ENCODE peak calls at places on chromosomes 7 and 10, in eight cellular contexts. One of them, this sample, is unnamed.

GRCh38 chr10:110356628-110357245 is 52.0 kb upstream of the SMNDC1 start:
- DNase-seq in NCI-H1105: no peak
- DNase-seq in HuH-7.5: no peak
- DNase-seq in left colon: peak; percentile 70
- DNase-seq in glomerular endothelial cell: no peak
- DNase-seq in stimulated activated CD4-positive, alpha-beta T cell treated with anti-CD3 and anti-CD28 coated beads, Interleukin-4, amount 100 ng/mL, for 1 hour: peak; percentile 65
- DNase-seq in activated T-cell treated with anti-CD3 and anti-CD28 coated beads, Interleukin-2, amount 50 U/mL, for 24 hours: peak; percentile 76
- DNase-seq in non-pigmented ciliary epithelial cell: peak; percentile 91
- DNase-seq in this sample: peak; percentile 86

GRCh38 chr7:127940365-127941160 is 90.7 kb downstream of the LRRC4 start:
- DNase-seq in HuH-7.5: no peak
- DNase-seq in stimulated activated CD4-positive, alpha-beta T cell treated with anti-CD3 and anti-CD28 coated beads, Interleukin-4, amount 100 ng/mL, for 1 hour: no peak
- DNase-seq in activated T-cell treated with anti-CD3 and anti-CD28 coated beads, Interleukin-2, amount 50 U/mL, for 24 hours: no peak
- DNase-seq in glomerular endothelial cell: no peak
- DNase-seq in non-pigmented ciliary epithelial cell: no peak
- DNase-seq in left colon: no peak
- DNase-seq in NCI-H1105: no peak
- DNase-seq in this sample: no peak

GRCh38 chr10:110525349-110526260 is 27.9 kb downstream of the DUSP5 start:
- DNase-seq in NCI-H1105: no peak
- DNase-seq in HuH-7.5: no peak
- DNase-seq in stimulated activated CD4-positive, alpha-beta T cell treated with anti-CD3 and anti-CD28 coated beads, Interleukin-4, amount 100 ng/mL, for 1 hour: no peak
- DNase-seq in activated T-cell treated with anti-CD3 and anti-CD28 coated beads, Interleukin-2, amount 50 U/mL, for 24 hours: no peak
- DNase-seq in non-pigmented ciliary epithelial cell: no peak
- DNase-seq in left colon: no peak
- DNase-seq in glomerular endothelial cell: no peak
- DNase-seq in this sample: no peak

GRCh38 chr10:69088801-69089501 is 1.0 kb downstream of the SRGN start:
- DNase-seq in NCI-H1105: no peak
- DNase-seq in left colon: no peak
- DNase-seq in activated T-cell treated with anti-CD3 and anti-CD28 coated beads, Interleukin-2, amount 50 U/mL, for 24 hours: no peak
- DNase-seq in HuH-7.5: no peak
- DNase-seq in glomerular endothelial cell: peak; percentile 73
- DNase-seq in non-pigmented ciliary epithelial cell: peak; percentile 66
- DNase-seq in stimulated activated CD4-positive, alpha-beta T cell treated with anti-CD3 and anti-CD28 coated beads, Interleukin-4, amount 100 ng/mL, for 1 hour: no peak
- DNase-seq in this sample: no peak

GRCh38 chr10:125802131-125802530 is 20.9 kb downstream of the UROS start:
- DNase-seq in non-pigmented ciliary epithelial cell: no peak
- DNase-seq in activated T-cell treated with anti-CD3 and anti-CD28 coated beads, Interleukin-2, amount 50 U/mL, for 24 hours: no peak
- DNase-seq in glomerular endothelial cell: no peak
- DNase-seq in HuH-7.5: no peak
- DNase-seq in stimulated activated CD4-positive, alpha-beta T cell treated with anti-CD3 and anti-CD28 coated beads, Interleukin-4, amount 100 ng/mL, for 1 hour: no peak
- DNase-seq in left colon: no peak
- DNase-seq in NCI-H1105: no peak
- DNase-seq in this sample: no peak

GRCh38 chr7:90178592-90179279 is 24.5 kb downstream of the STEAP1 start:
- DNase-seq in HuH-7.5: no peak
- DNase-seq in non-pigmented ciliary epithelial cell: peak; percentile 55
- DNase-seq in left colon: no peak
- DNase-seq in NCI-H1105: no peak
- DNase-seq in activated T-cell treated with anti-CD3 and anti-CD28 coated beads, Interleukin-2, amount 50 U/mL, for 24 hours: no peak
- DNase-seq in glomerular endothelial cell: no peak
- DNase-seq in stimulated activated CD4-positive, alpha-beta T cell treated with anti-CD3 and anti-CD28 coated beads, Interleukin-4, amount 100 ng/mL, for 1 hour: no peak
- DNase-seq in this sample: no peak

GRCh38 chr10:69360485-69361302 is 56.0 kb downstream of the TACR2 start:
- DNase-seq in NCI-H1105: no peak
- DNase-seq in glomerular endothelial cell: no peak
- DNase-seq in stimulated activated CD4-positive, alpha-beta T cell treated with anti-CD3 and anti-CD28 coated beads, Interleukin-4, amount 100 ng/mL, for 1 hour: no peak
- DNase-seq in left colon: peak; percentile 86
- DNase-seq in non-pigmented ciliary epithelial cell: peak; percentile 75
- DNase-seq in activated T-cell treated with anti-CD3 and anti-CD28 coated beads, Interleukin-2, amount 50 U/mL, for 24 hours: no peak
- DNase-seq in HuH-7.5: no peak
- DNase-seq in this sample: peak; percentile 81

GRCh38 chr10:128612631-128613030 is 486.4 kb upstream of the MKI67 start:
- DNase-seq in NCI-H1105: no peak
- DNase-seq in non-pigmented ciliary epithelial cell: no peak
- DNase-seq in HuH-7.5: no peak
- DNase-seq in glomerular endothelial cell: no peak
- DNase-seq in left colon: no peak
- DNase-seq in stimulated activated CD4-positive, alpha-beta T cell treated with anti-CD3 and anti-CD28 coated beads, Interleukin-4, amount 100 ng/mL, for 1 hour: no peak
- DNase-seq in activated T-cell treated with anti-CD3 and anti-CD28 coated beads, Interleukin-2, amount 50 U/mL, for 24 hours: no peak
- DNase-seq in this sample: no peak

GRCh38 chr10:113168560-113168959 is 218.5 kb downstream of the TCF7L2 start:
- DNase-seq in non-pigmented ciliary epithelial cell: no peak
- DNase-seq in activated T-cell treated with anti-CD3 and anti-CD28 coated beads, Interleukin-2, amount 50 U/mL, for 24 hours: no peak
- DNase-seq in glomerular endothelial cell: no peak
- DNase-seq in HuH-7.5: no peak
- DNase-seq in NCI-H1105: no peak
- DNase-seq in stimulated activated CD4-positive, alpha-beta T cell treated with anti-CD3 and anti-CD28 coated beads, Interleukin-4, amount 100 ng/mL, for 1 hour: no peak
- DNase-seq in left colon: no peak
- DNase-seq in this sample: no peak

GRCh38 chr7:132609222-132609621 is 33.0 kb upstream of the PLXNA4 start:
- DNase-seq in stimulated activated CD4-positive, alpha-beta T cell treated with anti-CD3 and anti-CD28 coated beads, Interleukin-4, amount 100 ng/mL, for 1 hour: no peak
- DNase-seq in activated T-cell treated with anti-CD3 and anti-CD28 coated beads, Interleukin-2, amount 50 U/mL, for 24 hours: no peak
- DNase-seq in left colon: no peak
- DNase-seq in non-pigmented ciliary epithelial cell: peak; percentile 15
- DNase-seq in HuH-7.5: no peak
- DNase-seq in glomerular endothelial cell: no peak
- DNase-seq in NCI-H1105: no peak
- DNase-seq in this sample: no peak

GRCh38 chr7:131486346-131486745 is 70.1 kb downstream of the PODXL start:
- DNase-seq in non-pigmented ciliary epithelial cell: no peak
- DNase-seq in left colon: no peak
- DNase-seq in activated T-cell treated with anti-CD3 and anti-CD28 coated beads, Interleukin-2, amount 50 U/mL, for 24 hours: no peak
- DNase-seq in stimulated activated CD4-positive, alpha-beta T cell treated with anti-CD3 and anti-CD28 coated beads, Interleukin-4, amount 100 ng/mL, for 1 hour: no peak
- DNase-seq in HuH-7.5: no peak
- DNase-seq in NCI-H1105: no peak
- DNase-seq in glomerular endothelial cell: peak; percentile 48
- DNase-seq in this sample: no peak

GRCh38 chr10:76308946-76309529 is 877.6 kb downstream of the LRMDA start:
- DNase-seq in non-pigmented ciliary epithelial cell: no peak
- DNase-seq in NCI-H1105: no peak
- DNase-seq in HuH-7.5: no peak
- DNase-seq in left colon: no peak
- DNase-seq in glomerular endothelial cell: no peak
- DNase-seq in stimulated activated CD4-positive, alpha-beta T cell treated with anti-CD3 and anti-CD28 coated beads, Interleukin-4, amount 100 ng/mL, for 1 hour: no peak
- DNase-seq in activated T-cell treated with anti-CD3 and anti-CD28 coated beads, Interleukin-2, amount 50 U/mL, for 24 hours: no peak
- DNase-seq in this sample: no peak

GRCh38 chr7:135558337-135558767 is 635 bp downstream of the NUP205 start:
- DNase-seq in glomerular endothelial cell: peak; percentile 10
- DNase-seq in stimulated activated CD4-positive, alpha-beta T cell treated with anti-CD3 and anti-CD28 coated beads, Interleukin-4, amount 100 ng/mL, for 1 hour: peak; percentile 57
- DNase-seq in activated T-cell treated with anti-CD3 and anti-CD28 coated beads, Interleukin-2, amount 50 U/mL, for 24 hours: peak; percentile 73
- DNase-seq in NCI-H1105: peak; percentile 76
- DNase-seq in HuH-7.5: peak; percentile 44
- DNase-seq in non-pigmented ciliary epithelial cell: no peak
- DNase-seq in left colon: peak; percentile 47
- DNase-seq in this sample: no peak

GRCh38 chr10:70430489-70431445 is 10.7 kb downstream of the NODAL start:
- DNase-seq in left colon: peak; percentile 62
- DNase-seq in NCI-H1105: no peak
- DNase-seq in activated T-cell treated with anti-CD3 and anti-CD28 coated beads, Interleukin-2, amount 50 U/mL, for 24 hours: no peak
- DNase-seq in stimulated activated CD4-positive, alpha-beta T cell treated with anti-CD3 and anti-CD28 coated beads, Interleukin-4, amount 100 ng/mL, for 1 hour: no peak
- DNase-seq in non-pigmented ciliary epithelial cell: no peak
- DNase-seq in HuH-7.5: no peak
- DNase-seq in glomerular endothelial cell: no peak
- DNase-seq in this sample: no peak

GRCh38 chr10:28327494-28327886 is 24.6 kb upstream of the MPP7 start:
- DNase-seq in glomerular endothelial cell: no peak
- DNase-seq in stimulated activated CD4-positive, alpha-beta T cell treated with anti-CD3 and anti-CD28 coated beads, Interleukin-4, amount 100 ng/mL, for 1 hour: no peak
- DNase-seq in NCI-H1105: no peak
- DNase-seq in HuH-7.5: no peak
- DNase-seq in activated T-cell treated with anti-CD3 and anti-CD28 coated beads, Interleukin-2, amount 50 U/mL, for 24 hours: no peak
- DNase-seq in non-pigmented ciliary epithelial cell: peak; percentile 58
- DNase-seq in left colon: no peak
- DNase-seq in this sample: no peak

GRCh38 chr7:95560674-95561073 is 35.6 kb downstream of the PDK4 start:
- DNase-seq in NCI-H1105: no peak
- DNase-seq in stimulated activated CD4-positive, alpha-beta T cell treated with anti-CD3 and anti-CD28 coated beads, Interleukin-4, amount 100 ng/mL, for 1 hour: no peak
- DNase-seq in left colon: no peak
- DNase-seq in HuH-7.5: no peak
- DNase-seq in glomerular endothelial cell: no peak
- DNase-seq in non-pigmented ciliary epithelial cell: no peak
- DNase-seq in activated T-cell treated with anti-CD3 and anti-CD28 coated beads, Interleukin-2, amount 50 U/mL, for 24 hours: no peak
- DNase-seq in this sample: no peak

GRCh38 chr7:150756858-150757257 is 19.6 kb downstream of the GIMAP5 start:
- DNase-seq in left colon: no peak
- DNase-seq in non-pigmented ciliary epithelial cell: no peak
- DNase-seq in activated T-cell treated with anti-CD3 and anti-CD28 coated beads, Interleukin-2, amount 50 U/mL, for 24 hours: no peak
- DNase-seq in stimulated activated CD4-positive, alpha-beta T cell treated with anti-CD3 and anti-CD28 coated beads, Interleukin-4, amount 100 ng/mL, for 1 hour: no peak
- DNase-seq in glomerular endothelial cell: no peak
- DNase-seq in NCI-H1105: no peak
- DNase-seq in HuH-7.5: no peak
- DNase-seq in this sample: no peak

GRCh38 chr7:17680026-17680425 is 260.3 kb downstream of the SNX13 start:
- DNase-seq in left colon: peak; percentile 36
- DNase-seq in stimulated activated CD4-positive, alpha-beta T cell treated with anti-CD3 and anti-CD28 coated beads, Interleukin-4, amount 100 ng/mL, for 1 hour: no peak
- DNase-seq in NCI-H1105: no peak
- DNase-seq in non-pigmented ciliary epithelial cell: peak; percentile 72
- DNase-seq in HuH-7.5: no peak
- DNase-seq in glomerular endothelial cell: no peak
- DNase-seq in activated T-cell treated with anti-CD3 and anti-CD28 coated beads, Interleukin-2, amount 50 U/mL, for 24 hours: no peak
- DNase-seq in this sample: no peak

GRCh38 chr7:134890246-134891240 is 95.8 kb upstream of the AGBL3 start:
- DNase-seq in glomerular endothelial cell: no peak
- DNase-seq in stimulated activated CD4-positive, alpha-beta T cell treated with anti-CD3 and anti-CD28 coated beads, Interleukin-4, amount 100 ng/mL, for 1 hour: no peak
- DNase-seq in non-pigmented ciliary epithelial cell: no peak
- DNase-seq in left colon: no peak
- DNase-seq in activated T-cell treated with anti-CD3 and anti-CD28 coated beads, Interleukin-2, amount 50 U/mL, for 24 hours: no peak
- DNase-seq in HuH-7.5: no peak
- DNase-seq in NCI-H1105: peak; percentile 50
- DNase-seq in this sample: peak; percentile 88

GRCh38 chr10:3803884-3804741 is 19.1 kb upstream of the KLF6 start:
- DNase-seq in non-pigmented ciliary epithelial cell: no peak
- DNase-seq in left colon: no peak
- DNase-seq in HuH-7.5: no peak
- DNase-seq in activated T-cell treated with anti-CD3 and anti-CD28 coated beads, Interleukin-2, amount 50 U/mL, for 24 hours: peak; percentile 74
- DNase-seq in NCI-H1105: no peak
- DNase-seq in stimulated activated CD4-positive, alpha-beta T cell treated with anti-CD3 and anti-CD28 coated beads, Interleukin-4, amount 100 ng/mL, for 1 hour: peak; percentile 48
- DNase-seq in glomerular endothelial cell: no peak
- DNase-seq in this sample: no peak

GRCh38 chr7:44624306-44624705 is 17.9 kb downstream of the OGDH start:
- DNase-seq in NCI-H1105: no peak
- DNase-seq in HuH-7.5: no peak
- DNase-seq in left colon: no peak
- DNase-seq in glomerular endothelial cell: no peak
- DNase-seq in activated T-cell treated with anti-CD3 and anti-CD28 coated beads, Interleukin-2, amount 50 U/mL, for 24 hours: no peak
- DNase-seq in non-pigmented ciliary epithelial cell: no peak
- DNase-seq in stimulated activated CD4-positive, alpha-beta T cell treated with anti-CD3 and anti-CD28 coated beads, Interleukin-4, amount 100 ng/mL, for 1 hour: no peak
- DNase-seq in this sample: no peak

GRCh38 chr10:7410306-7410799 is 481 bp downstream of the SFMBT2 start:
- DNase-seq in left colon: no peak
- DNase-seq in glomerular endothelial cell: no peak
- DNase-seq in activated T-cell treated with anti-CD3 and anti-CD28 coated beads, Interleukin-2, amount 50 U/mL, for 24 hours: peak; percentile 73
- DNase-seq in HuH-7.5: no peak
- DNase-seq in non-pigmented ciliary epithelial cell: no peak
- DNase-seq in stimulated activated CD4-positive, alpha-beta T cell treated with anti-CD3 and anti-CD28 coated beads, Interleukin-4, amount 100 ng/mL, for 1 hour: peak; percentile 54
- DNase-seq in NCI-H1105: no peak
- DNase-seq in this sample: peak; percentile 44

GRCh38 chr7:289209-289755 is 688 bp upstream of the FOXL3 start:
- DNase-seq in glomerular endothelial cell: no peak
- DNase-seq in non-pigmented ciliary epithelial cell: no peak
- DNase-seq in HuH-7.5: no peak
- DNase-seq in stimulated activated CD4-positive, alpha-beta T cell treated with anti-CD3 and anti-CD28 coated beads, Interleukin-4, amount 100 ng/mL, for 1 hour: no peak
- DNase-seq in activated T-cell treated with anti-CD3 and anti-CD28 coated beads, Interleukin-2, amount 50 U/mL, for 24 hours: no peak
- DNase-seq in left colon: peak; percentile 19
- DNase-seq in NCI-H1105: no peak
- DNase-seq in this sample: no peak

GRCh38 chr7:47520408-47520807 is 61.5 kb downstream of the TNS3 start:
- DNase-seq in stimulated activated CD4-positive, alpha-beta T cell treated with anti-CD3 and anti-CD28 coated beads, Interleukin-4, amount 100 ng/mL, for 1 hour: no peak
- DNase-seq in HuH-7.5: no peak
- DNase-seq in activated T-cell treated with anti-CD3 and anti-CD28 coated beads, Interleukin-2, amount 50 U/mL, for 24 hours: no peak
- DNase-seq in non-pigmented ciliary epithelial cell: peak; percentile 49
- DNase-seq in NCI-H1105: no peak
- DNase-seq in glomerular endothelial cell: no peak
- DNase-seq in left colon: no peak
- DNase-seq in this sample: no peak

GRCh38 chr7:66964391-66964790 is 31.0 kb downstream of the SBDS start:
- DNase-seq in left colon: no peak
- DNase-seq in non-pigmented ciliary epithelial cell: peak; percentile 32
- DNase-seq in NCI-H1105: no peak
- DNase-seq in glomerular endothelial cell: no peak
- DNase-seq in stimulated activated CD4-positive, alpha-beta T cell treated with anti-CD3 and anti-CD28 coated beads, Interleukin-4, amount 100 ng/mL, for 1 hour: no peak
- DNase-seq in activated T-cell treated with anti-CD3 and anti-CD28 coated beads, Interleukin-2, amount 50 U/mL, for 24 hours: no peak
- DNase-seq in HuH-7.5: no peak
- DNase-seq in this sample: no peak

GRCh38 chr7:26726051-26726450 is 138.3 kb downstream of the SKAP2 start:
- DNase-seq in left colon: no peak
- DNase-seq in HuH-7.5: no peak
- DNase-seq in non-pigmented ciliary epithelial cell: no peak
- DNase-seq in stimulated activated CD4-positive, alpha-beta T cell treated with anti-CD3 and anti-CD28 coated beads, Interleukin-4, amount 100 ng/mL, for 1 hour: no peak
- DNase-seq in activated T-cell treated with anti-CD3 and anti-CD28 coated beads, Interleukin-2, amount 50 U/mL, for 24 hours: no peak
- DNase-seq in NCI-H1105: no peak
- DNase-seq in glomerular endothelial cell: no peak
- DNase-seq in this sample: no peak

GRCh38 chr7:68125173-68125572 is 1128.5 kb downstream of the TYW1 start:
- DNase-seq in non-pigmented ciliary epithelial cell: no peak
- DNase-seq in activated T-cell treated with anti-CD3 and anti-CD28 coated beads, Interleukin-2, amount 50 U/mL, for 24 hours: no peak
- DNase-seq in HuH-7.5: no peak
- DNase-seq in NCI-H1105: peak; percentile 84
- DNase-seq in stimulated activated CD4-positive, alpha-beta T cell treated with anti-CD3 and anti-CD28 coated beads, Interleukin-4, amount 100 ng/mL, for 1 hour: no peak
- DNase-seq in glomerular endothelial cell: no peak
- DNase-seq in left colon: no peak
- DNase-seq in this sample: no peak

GRCh38 chr10:95289003-95289920 is 1.5 kb downstream of the PDLIM1 start:
- DNase-seq in glomerular endothelial cell: no peak
- DNase-seq in activated T-cell treated with anti-CD3 and anti-CD28 coated beads, Interleukin-2, amount 50 U/mL, for 24 hours: no peak
- DNase-seq in non-pigmented ciliary epithelial cell: no peak
- DNase-seq in NCI-H1105: no peak
- DNase-seq in left colon: no peak
- DNase-seq in HuH-7.5: peak; percentile 66
- DNase-seq in stimulated activated CD4-positive, alpha-beta T cell treated with anti-CD3 and anti-CD28 coated beads, Interleukin-4, amount 100 ng/mL, for 1 hour: no peak
- DNase-seq in this sample: no peak

GRCh38 chr7:105920766-105921165 is 42.3 kb upstream of the CDHR3 start:
- DNase-seq in NCI-H1105: no peak
- DNase-seq in non-pigmented ciliary epithelial cell: no peak
- DNase-seq in stimulated activated CD4-positive, alpha-beta T cell treated with anti-CD3 and anti-CD28 coated beads, Interleukin-4, amount 100 ng/mL, for 1 hour: no peak
- DNase-seq in left colon: no peak
- DNase-seq in HuH-7.5: no peak
- DNase-seq in glomerular endothelial cell: no peak
- DNase-seq in activated T-cell treated with anti-CD3 and anti-CD28 coated beads, Interleukin-2, amount 50 U/mL, for 24 hours: no peak
- DNase-seq in this sample: no peak

GRCh38 chr7:36549003-36549402 is 159.3 kb downstream of the ANLN start:
- DNase-seq in glomerular endothelial cell: no peak
- DNase-seq in HuH-7.5: no peak
- DNase-seq in stimulated activated CD4-positive, alpha-beta T cell treated with anti-CD3 and anti-CD28 coated beads, Interleukin-4, amount 100 ng/mL, for 1 hour: no peak
- DNase-seq in left colon: no peak
- DNase-seq in activated T-cell treated with anti-CD3 and anti-CD28 coated beads, Interleukin-2, amount 50 U/mL, for 24 hours: no peak
- DNase-seq in NCI-H1105: no peak
- DNase-seq in non-pigmented ciliary epithelial cell: no peak
- DNase-seq in this sample: no peak

GRCh38 chr7:130440527-130441365 is at the start of gene CEP41:
- DNase-seq in HuH-7.5: peak; percentile 90
- DNase-seq in non-pigmented ciliary epithelial cell: peak; percentile 87
- DNase-seq in left colon: peak; percentile 95
- DNase-seq in glomerular endothelial cell: peak; percentile 82
- DNase-seq in NCI-H1105: peak; percentile 98
- DNase-seq in activated T-cell treated with anti-CD3 and anti-CD28 coated beads, Interleukin-2, amount 50 U/mL, for 24 hours: peak; percentile 97
- DNase-seq in stimulated activated CD4-positive, alpha-beta T cell treated with anti-CD3 and anti-CD28 coated beads, Interleukin-4, amount 100 ng/mL, for 1 hour: peak; percentile 93
- DNase-seq in this sample: peak; percentile 93

This sample was measured in RWPE2.